ENCODE peak calls at places on chromosomes 1 and 21, in four cellular contexts. P is HepG2, B is GM12878, V is NT2/D1. S is an unnamed sample. For H3K36me3, the result is how much of the 10 kb centered on the place peaks cover.

GRCh38 chr1:16094453-16095158 is 21.2 kb upstream of the FAM131C start:
- DNase-seq in P (no peak), B (no peak), V (no peak), S (no peak)

GRCh38 chr1:157105988-157106812 is 6.6 kb upstream of the ETV3L start:
- DNase-seq in P (no peak), B (peak), V (no peak), S (no peak)

GRCh38 chr1:112882271-112882744 is 73.7 kb downstream of the SLC16A1 start:
- DNase-seq in P (no peak), B (no peak), V (no peak), S (no peak)

GRCh38 chr1:204359474-204360255 is at the start of gene PLEKHA6:
- DNase-seq in P (no peak), B (no peak), V (no peak), S (no peak)

GRCh38 chr21:34202553-34203332 is 129.4 kb downstream of the MRPS6 start:
- DNase-seq in P (no peak), B (no peak), V (peak), S (no peak)

GRCh38 chr1:160359559-160360226 is 7.2 kb upstream of the NHLH1 start:
- DNase-seq in P (no peak), B (no peak), V (no peak), S (no peak)

GRCh38 chr1:160720366-160720765 is 8.7 kb upstream of the CD48 start:
- DNase-seq in P (no peak), B (no peak), V (no peak), S (no peak)

GRCh38 chr1:4118746-4119515 is 218.9 kb upstream of the C1orf174 start:
- DNase-seq in P (no peak), B (no peak), V (no peak), S (no peak)

GRCh38 chr1:12773438-12773837 is at the start of gene PRAMEF12:
- DNase-seq in P (no peak), B (no peak), V (no peak), S (no peak)

GRCh38 chr1:147892216-147892615 is 10.4 kb upstream of the GJA8 start:
- DNase-seq in P (no peak), B (no peak), V (no peak), S (no peak)

GRCh38 chr1:218931331-218931730 is 242.3 kb upstream of the LYPLAL1 start:
- DNase-seq in P (no peak), B (no peak), V (no peak), S (no peak)

GRCh38 chr1:55747285-55747890 is 532.2 kb upstream of the USP24 start:
- DNase-seq in P (no peak), B (no peak), V (no peak), S (no peak)

GRCh38 chr1:239989990-239990389 is 101.7 kb upstream of the FMN2 start:
- DNase-seq in P (no peak), B (no peak), V (no peak), S (no peak)

GRCh38 chr1:213138892-213139291 is 87.9 kb downstream of the RPS6KC1 start:
- DNase-seq in P (no peak), B (no peak), V (no peak), S (no peak)

GRCh38 chr1:59750612-59751395 is 63.9 kb upstream of the HOOK1 start:
- DNase-seq in P (no peak), B (no peak), V (no peak), S (no peak)

GRCh38 chr1:19407494-19408096 is 77.7 kb downstream of the CAPZB start:
- DNase-seq in P (no peak), B (no peak), V (no peak), S (no peak)

GRCh38 chr1:53590581-53591515 is 131.6 kb downstream of the DMRTB1 start:
- DNase-seq in P (no peak), B (no peak), V (no peak), S (no peak)

GRCh38 chr1:242129103-242129502 is 130.2 kb upstream of the MAP1LC3C start:
- DNase-seq in P (peak), B (no peak), V (peak), S (no peak)

GRCh38 chr1:199038188-199038587 is 399.3 kb downstream of the PTPRC start:
- DNase-seq in P (no peak), B (no peak), V (no peak), S (no peak)

DNA sequence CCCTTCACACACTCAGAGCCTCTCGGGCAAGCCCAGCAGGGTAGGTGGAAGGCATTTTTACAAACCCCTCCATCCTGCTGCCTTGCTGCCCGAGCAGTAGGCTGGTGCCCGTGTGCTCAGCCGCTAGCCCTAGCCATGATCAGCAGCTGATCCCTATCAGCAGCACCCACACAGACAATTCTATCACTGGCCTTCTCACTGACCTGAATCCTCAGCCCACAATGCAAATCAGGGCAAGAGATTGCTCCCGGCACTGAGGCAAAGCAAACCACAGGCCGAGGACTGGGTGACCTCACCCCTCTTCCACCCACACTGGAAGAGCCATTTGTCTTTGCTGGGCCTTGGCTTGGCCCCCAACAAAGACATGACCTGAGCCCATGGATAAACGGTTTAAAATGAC is 895 bp upstream of the PDZK1 start:
- DNase-seq in P (peak), B (no peak), V (no peak), S (no peak)
- H3K36me3 ChIP-seq in P (under half), B (under half), V (under half), S (under half)

GRCh38 chr1:30879940-30880339 is 28.6 kb downstream of the SDC3 start:
- DNase-seq in P (no peak), B (no peak), V (peak), S (no peak)
- TF ChIP-seq SUZ12 in P (no peak), B (no peak), V (no peak), S (no peak)

GRCh38 chr1:20850021-20850420 is 62.9 kb upstream of the HP1BP3 start:
- DNase-seq in P (no peak), B (no peak), V (no peak), S (no peak)
- H3K36me3 ChIP-seq in P (under half), B (under half), V (under half), S (under half)

GRCh38 chr1:2927995-2928732 is 93.1 kb upstream of the ACTRT2 start:
- DNase-seq in P (no peak), B (no peak), V (no peak), S (no peak)
- TF ChIP-seq SUZ12 in P (no peak), B (no peak), V (no peak), S (no peak)